ENCODE peak calls at places on chromosomes 11 and 22, in six cellular contexts. E is HFF-Myc, A is HCT116, D is upper lobe of right lung, M is fibroblast of lung, S is fibroblast of pulmonary artery. W is an unnamed sample.

GRCh38 chr11:114219559-114220349 is 76.4 kb upstream of the NNMT start:
- DNase-seq in E (no peak), A (no peak), D (no peak), M (peak; percentile 66), S (peak; percentile 94), W (peak; percentile 93)

GRCh38 chr11:36056160-36056751 is 112.4 kb downstream of the LDLRAD3 start:
- DNase-seq in E (no peak), A (no peak), D (no peak), M (no peak), S (peak; percentile 80), W (peak; percentile 75)

GRCh38 chr11:67345949-67346819 is 7.2 kb downstream of the POLD4 start:
- DNase-seq in E (no peak), A (peak; percentile 54), D (no peak), M (peak; percentile 61), S (peak; percentile 82), W (peak; percentile 77)

GRCh38 chr11:133228406-133229330 is 303.6 kb downstream of the OPCML start:
- DNase-seq in E (no peak), A (no peak), D (no peak), M (no peak), S (no peak), W (no peak)

GRCh38 chr11:11265994-11266606 is 87.0 kb downstream of the CSNK2A3 start:
- DNase-seq in E (no peak), A (peak; percentile 16), D (peak; percentile 80), M (no peak), S (peak; percentile 13), W (peak; percentile 5)

GRCh38 chr11:116371146-116371545 is 401.6 kb downstream of the BUD13 start:
- DNase-seq in E (no peak), A (no peak), D (no peak), M (no peak), S (no peak), W (no peak)

GRCh38 chr22:22800716-22801115 is 86.9 kb upstream of the IGLL5 start:
- DNase-seq in E (no peak), A (no peak), D (no peak), M (no peak), S (no peak), W (no peak)

GRCh38 chr11:14007566-14007965 is 45.0 kb downstream of the SPON1 start:
- DNase-seq in E (no peak), A (no peak), D (no peak), M (no peak), S (no peak), W (no peak)

GRCh38 chr11:35549787-35550186 is 24.4 kb upstream of the PAMR1 start:
- DNase-seq in E (peak; percentile 79), A (no peak), D (no peak), M (peak; percentile 99), S (peak; percentile 86), W (peak; percentile 97)

GRCh38 chr11:32586576-32587190 is 3.1 kb downstream of the EIF3M start:
- DNase-seq in E (no peak), A (peak; percentile 29), D (no peak), M (peak; percentile 16), S (peak; percentile 55), W (peak; percentile 47)

GRCh38 chr11:99015634-99016454 is 4.9 kb upstream of the CNTN5 start:
- DNase-seq in E (peak; percentile 7), A (peak; percentile 12), D (no peak), M (peak; percentile 27), S (peak; percentile 77), W (peak; percentile 70)

GRCh38 chr11:44863231-44863630 is 87.5 kb downstream of the TP53I11 start:
- DNase-seq in E (no peak), A (no peak), D (no peak), M (peak; percentile 37), S (no peak), W (no peak)

GRCh38 chr22:38271927-38272372 is 860 bp downstream of the TMEM184B start:
- DNase-seq in E (no peak), A (no peak), D (peak; percentile 81), M (no peak), S (no peak), W (peak; percentile 20)

GRCh38 chr22:32407332-32407731 is 4.7 kb downstream of the RTCB start:
- DNase-seq in E (no peak), A (no peak), D (no peak), M (no peak), S (no peak), W (no peak)

GRCh38 chr22:37544955-37545702 is 15.2 kb upstream of the CDC42EP1 start:
- DNase-seq in E (no peak), A (no peak), D (peak; percentile 88), M (peak; percentile 44), S (peak; percentile 79), W (peak; percentile 83)

GRCh38 chr22:39282642-39283311 is 36.6 kb downstream of the RPL3 start:
- DNase-seq in E (no peak), A (no peak), D (no peak), M (no peak), S (peak; percentile 28), W (peak; percentile 37)

GRCh38 chr11:33402066-33402465 is 144.9 kb downstream of the HIPK3 start:
- DNase-seq in E (no peak), A (no peak), D (no peak), M (no peak), S (no peak), W (no peak)

GRCh38 chr11:3815882-3816281 is 7.5 kb downstream of the PGAP2 start:
- DNase-seq in E (no peak), A (no peak), D (no peak), M (no peak), S (no peak), W (no peak)

GRCh38 chr11:114399490-114399889 is 821 bp downstream of the C11orf71 start:
- DNase-seq in E (no peak), A (no peak), D (no peak), M (no peak), S (no peak), W (no peak)

GRCh38 chr11:12505183-12505582 is 127.8 kb downstream of the PARVA start:
- DNase-seq in E (no peak), A (no peak), D (no peak), M (no peak), S (no peak), W (no peak)

GRCh38 chr11:66863428-66864125 is 6.7 kb downstream of the LRFN4 start:
- DNase-seq in E (no peak), A (no peak), D (no peak), M (no peak), S (no peak), W (no peak)

GRCh38 chr11:111483431-111483830 is 28.8 kb downstream of the BTG4 start:
- DNase-seq in E (no peak), A (no peak), D (no peak), M (no peak), S (no peak), W (no peak)

GRCh38 chr22:27292542-27293298 is 508.8 kb downstream of the MN1 start:
- DNase-seq in E (no peak), A (no peak), D (no peak), M (no peak), S (no peak), W (no peak)

GRCh38 chr22:20741634-20742581 is 32.0 kb upstream of the SERPIND1 start:
- DNase-seq in E (no peak), A (peak; percentile 18), D (no peak), M (peak; percentile 15), S (peak; percentile 30), W (peak; percentile 40)

GRCh38 chr22:20741008-20741633 is 32.8 kb upstream of the SERPIND1 start:
- DNase-seq in E (no peak), A (no peak), D (no peak), M (no peak), S (no peak), W (no peak)

GRCh38 chr22:20738394-20739089 is 35.4 kb upstream of the SERPIND1 start:
- DNase-seq in E (no peak), A (no peak), D (no peak), M (no peak), S (no peak), W (no peak)

GRCh38 chr22:20742764-20743163 is 31.1 kb upstream of the SERPIND1 start:
- DNase-seq in E (no peak), A (no peak), D (no peak), M (no peak), S (no peak), W (no peak)

GRCh38 chr22:20740222-20740951 is 33.5 kb upstream of the SERPIND1 start:
- DNase-seq in E (no peak), A (no peak), D (no peak), M (no peak), S (no peak), W (no peak)
- H3K4me3 ChIP-seq in E (no peak overlapping the region), A (no peak overlapping the region), D (no peak overlapping the region), M (no peak overlapping the region), S (no peak overlapping the region), W (no peak overlapping the region)

GRCh38 chr22:48980409-48980808 is 847.3 kb downstream of the BRD1 start:
- DNase-seq in E (no peak), A (no peak), D (no peak), M (no peak), S (no peak), W (no peak)
- TF ChIP-seq CTCF in E (no peak), A (no peak), D (no peak), M (no peak), S (no peak), W (no peak)

GRCh38 chr22:43462701-43463100 is 50.9 kb downstream of the MPPED1 start:
- DNase-seq in E (no peak), A (no peak), D (no peak), M (no peak), S (no peak), W (no peak)
- H3K4me3 ChIP-seq in E (no peak overlapping the region), A (no peak overlapping the region), D (no peak overlapping the region), M (no peak overlapping the region), S (no peak overlapping the region), W (no peak overlapping the region)

GRCh38 chr11:20275987-20276660 is 87.4 kb upstream of the HTATIP2 start:
- DNase-seq in E (no peak), A (no peak), D (no peak), M (peak; percentile 33), S (no peak), W (no peak)

GRCh38 chr11:20274031-20274430 is 89.5 kb upstream of the HTATIP2 start:
- DNase-seq in E (no peak), A (no peak), D (no peak), M (no peak), S (no peak), W (no peak)

GRCh38 chr11:20278727-20279126 is 84.8 kb upstream of the HTATIP2 start:
- DNase-seq in E (no peak), A (no peak), D (no peak), M (peak; percentile 13), S (peak; percentile 2), W (no peak)

GRCh38 chr11:20277014-20277413 is 86.5 kb upstream of the HTATIP2 start:
- DNase-seq in E (no peak), A (no peak), D (no peak), M (no peak), S (no peak), W (no peak)

GRCh38 chr11:20276661-20277000 is 86.9 kb upstream of the HTATIP2 start:
- DNase-seq in E (no peak), A (no peak), D (no peak), M (no peak), S (no peak), W (no peak)
- TF ChIP-seq CTCF in E (no peak), A (no peak), D (no peak), M (no peak), S (no peak), W (no peak)

DNA sequence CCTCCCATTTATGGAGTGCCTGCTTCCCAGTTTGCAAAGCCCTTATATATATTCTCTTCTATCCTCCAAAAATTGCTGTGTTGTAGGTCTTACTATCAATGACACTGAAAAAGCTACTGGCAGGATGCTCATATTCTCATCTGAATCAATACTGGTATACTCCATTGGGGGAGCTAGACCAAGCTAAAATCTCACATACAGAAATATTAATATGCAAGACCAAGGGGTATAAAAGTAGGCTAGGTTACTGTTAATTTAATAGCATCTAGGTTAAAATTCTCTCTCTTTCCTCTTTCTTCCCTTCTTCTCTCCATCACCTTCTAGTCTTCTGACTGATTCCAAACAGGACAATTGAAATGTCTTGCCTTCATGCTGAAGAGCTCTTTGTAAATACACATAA is 17.1 kb upstream of the BDNF start:
- DNase-seq in E (no peak), A (no peak), D (no peak), M (peak; percentile 21), S (peak; percentile 31), W (no peak)
- H3K4me3 ChIP-seq in E (no peak overlapping the region), A (peak overlapping the region; percentile 57), D (no peak overlapping the region), M (no peak overlapping the region), S (peak overlapping the region; percentile 71), W (no peak overlapping the region)